ENCODE peak calls at places on chromosomes 5 and 9, in four cellular contexts. D is uterus, G is tibial nerve, O is HCT116. H is an unnamed sample.

GRCh38 chr9:134626576-134627416 is 14.8 kb upstream of the COL5A1 start:
- DNase-seq in D (peak; percentile 7), G (peak; percentile 9), O (no peak), H (no peak)

GRCh38 chr5:73812962-73813588 is 187.1 kb downstream of the ARHGEF28 start:
- DNase-seq in O (no peak), D (peak; percentile 26), G (no peak), H (peak; percentile 51)

GRCh38 chr5:80408976-80409926 is 1.4 kb downstream of the ZFYVE16 start:
- DNase-seq in O (no peak), G (no peak), D (no peak), H (no peak)

GRCh38 chr5:8456846-8457186 is 587.9 kb downstream of the MTRR start:
- DNase-seq in D (no peak), O (no peak), G (no peak), H (no peak)

GRCh38 chr9:70003786-70004185 is 39.9 kb upstream of the MAMDC2 start:
- DNase-seq in O (no peak), G (no peak), D (no peak), H (no peak)

GRCh38 chr5:6734243-6734695 is 21.0 kb downstream of the TENT4A start:
- DNase-seq in D (no peak), O (no peak), G (no peak), H (no peak)

GRCh38 chr5:156391139-156391538 is 64.2 kb downstream of the SGCD start:
- DNase-seq in O (no peak), D (no peak), G (no peak), H (peak; percentile 55)

GRCh38 chr9:12723409-12724028 is 30.3 kb downstream of the TYRP1 start:
- DNase-seq in D (no peak), G (no peak), O (peak; percentile 23), H (no peak)

GRCh38 chr9:128910906-128911305 is 9.9 kb upstream of the PHYHD1 start:
- DNase-seq in G (no peak), D (no peak), O (no peak), H (no peak)

GRCh38 chr5:36305571-36306326 is 4.0 kb upstream of the RANBP3L start:
- DNase-seq in O (peak; percentile 21), D (peak; percentile 48), G (no peak), H (no peak)

GRCh38 chr9:130905125-130905901 is 8.7 kb upstream of the QRFP start:
- DNase-seq in D (no peak), O (no peak), G (no peak), H (no peak)

GRCh38 chr5:116733995-116734716 is 159.5 kb upstream of the SEMA6A start:
- DNase-seq in G (no peak), D (no peak), O (no peak), H (no peak)

GRCh38 chr5:10018670-10019069 is 231.0 kb downstream of the ATPSCKMT start:
- DNase-seq in O (no peak), D (no peak), G (no peak), H (no peak)

GRCh38 chr5:107680099-107680498 is 9.4 kb upstream of the EFNA5 start:
- DNase-seq in G (no peak), D (no peak), O (no peak), H (no peak)

GRCh38 chr5:15236911-15237508 is 263.0 kb upstream of the FBXL7 start:
- DNase-seq in O (no peak), G (no peak), D (no peak), H (no peak)

GRCh38 chr5:138543730-138544104 is 681 bp upstream of the ETF1 start:
- DNase-seq in O (no peak), D (no peak), G (no peak), H (no peak)

GRCh38 chr9:5938449-5938848 is 47.8 kb downstream of the MLANA start:
- DNase-seq in O (no peak), G (no peak), D (no peak), H (no peak)

GRCh38 chr9:90801507-90802289 is at the start of gene SYK:
- DNase-seq in G (no peak), O (no peak), D (no peak), H (peak; percentile 50)

GRCh38 chr9:90802534-90802933 is 915 bp downstream of the SYK start:
- DNase-seq in O (no peak), G (no peak), D (no peak), H (no peak)

GRCh38 chr9:90805006-90805993 is 3.7 kb downstream of the SYK start:
- DNase-seq in G (no peak), D (no peak), O (no peak), H (no peak)

GRCh38 chr9:90801175-90801506 is 478 bp upstream of the SYK start:
- DNase-seq in G (no peak), O (no peak), D (no peak), H (no peak)

GRCh38 chr9:90803860-90804593 is 2.4 kb downstream of the SYK start:
- DNase-seq in D (no peak), G (no peak), O (no peak), H (no peak)
- H3K27me3 ChIP-seq in D (peaks cover 22% of the 10 kb centered on the region), G (peaks cover 14% of the 10 kb centered on the region), O (peaks cover 7% of the 10 kb centered on the region), H (no peaks in the 10 kb centered on the region)

GRCh38 chr5:115586525-115587146 is 15.6 kb downstream of the TICAM2 start:
- DNase-seq in O (no peak), G (no peak), D (no peak), H (no peak)
- TF ChIP-seq CTCF in O (no peak), G (peak; percentile 63), D (peak; percentile 54), H (peak; percentile 60)

DNA sequence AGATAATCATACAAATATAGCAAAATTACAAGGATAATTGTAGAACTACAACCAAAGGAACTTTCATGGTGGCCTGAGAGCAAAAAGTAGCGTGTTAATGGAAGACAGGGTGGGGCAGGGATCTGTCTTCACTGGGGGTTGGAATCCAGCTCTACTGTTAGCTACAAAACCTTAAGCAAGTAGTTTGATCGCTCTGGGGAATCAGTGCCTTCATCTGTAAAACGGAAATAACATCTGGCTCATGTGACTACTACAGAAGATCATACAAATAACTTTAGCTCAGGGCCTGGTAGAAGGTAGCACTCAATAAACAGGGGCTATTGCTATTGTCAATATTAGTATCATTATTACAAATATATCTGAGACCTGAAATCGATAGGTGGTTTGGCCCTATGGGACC is 40.4 kb downstream of the ZNF608 start:
- DNase-seq in D (no peak), O (no peak), G (no peak), H (no peak)
- H3K4me1 ChIP-seq in D (no peaks in the 10 kb centered on the region), O (no peaks in the 10 kb centered on the region), G (peaks cover 53% of the 10 kb centered on the region), H (peaks cover 58% of the 10 kb centered on the region)

GRCh38 chr5:1440098-1440493 is 5.1 kb downstream of the SLC6A3 start:
- DNase-seq in D (no peak), G (no peak), O (no peak), H (no peak)

GRCh38 chr5:1439388-1440097 is 5.7 kb downstream of the SLC6A3 start:
- DNase-seq in O (no peak), G (no peak), D (no peak), H (no peak)

GRCh38 chr5:1443145-1443543 is 2.1 kb downstream of the SLC6A3 start:
- DNase-seq in G (no peak), D (no peak), O (no peak), H (no peak)

GRCh38 chr5:1442222-1443144 is 2.8 kb downstream of the SLC6A3 start:
- DNase-seq in O (no peak), D (no peak), G (no peak), H (no peak)

DNA sequence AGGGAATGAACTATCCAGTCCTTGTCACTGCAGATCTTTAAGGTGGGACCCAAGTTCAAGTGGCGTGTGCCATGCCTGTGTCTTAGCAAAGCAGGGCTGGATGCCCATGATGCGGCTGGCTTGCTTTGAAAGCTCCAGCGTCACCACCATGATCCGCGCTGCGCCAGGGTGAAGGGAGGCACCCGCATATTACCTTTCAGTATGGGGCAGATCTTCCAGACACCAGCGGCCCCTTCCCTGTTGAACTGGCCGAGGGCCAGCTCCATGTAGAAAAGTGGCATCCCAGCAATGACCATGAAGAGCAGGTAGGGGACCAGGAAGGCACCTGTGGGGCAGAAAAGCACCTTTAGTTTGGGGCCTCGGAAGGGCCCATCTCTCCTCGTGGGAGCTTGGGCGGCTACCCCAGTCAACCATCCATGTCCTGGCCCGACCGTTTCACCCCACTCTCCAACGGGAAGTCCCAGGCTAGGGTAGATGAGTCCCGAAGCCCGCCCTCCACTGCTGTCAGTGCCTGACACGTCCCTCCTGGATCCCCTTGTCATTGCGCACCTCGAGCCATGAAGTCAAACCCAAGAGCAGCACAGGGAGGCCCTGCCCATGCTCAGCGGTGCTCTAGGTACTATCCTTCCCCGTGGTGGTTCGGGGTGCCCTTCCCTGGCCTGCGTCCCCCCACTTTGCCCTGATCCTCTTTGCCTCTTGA is 3.9 kb downstream of the SLC6A3 start:
- DNase-seq in G (no peak), O (no peak), D (no peak), H (no peak)
- H3K27me3 ChIP-seq in G (peaks cover 52% of the 10 kb centered on the region), O (no peaks in the 10 kb centered on the region), D (peaks cover 30% of the 10 kb centered on the region), H (no peaks in the 10 kb centered on the region)

DNA sequence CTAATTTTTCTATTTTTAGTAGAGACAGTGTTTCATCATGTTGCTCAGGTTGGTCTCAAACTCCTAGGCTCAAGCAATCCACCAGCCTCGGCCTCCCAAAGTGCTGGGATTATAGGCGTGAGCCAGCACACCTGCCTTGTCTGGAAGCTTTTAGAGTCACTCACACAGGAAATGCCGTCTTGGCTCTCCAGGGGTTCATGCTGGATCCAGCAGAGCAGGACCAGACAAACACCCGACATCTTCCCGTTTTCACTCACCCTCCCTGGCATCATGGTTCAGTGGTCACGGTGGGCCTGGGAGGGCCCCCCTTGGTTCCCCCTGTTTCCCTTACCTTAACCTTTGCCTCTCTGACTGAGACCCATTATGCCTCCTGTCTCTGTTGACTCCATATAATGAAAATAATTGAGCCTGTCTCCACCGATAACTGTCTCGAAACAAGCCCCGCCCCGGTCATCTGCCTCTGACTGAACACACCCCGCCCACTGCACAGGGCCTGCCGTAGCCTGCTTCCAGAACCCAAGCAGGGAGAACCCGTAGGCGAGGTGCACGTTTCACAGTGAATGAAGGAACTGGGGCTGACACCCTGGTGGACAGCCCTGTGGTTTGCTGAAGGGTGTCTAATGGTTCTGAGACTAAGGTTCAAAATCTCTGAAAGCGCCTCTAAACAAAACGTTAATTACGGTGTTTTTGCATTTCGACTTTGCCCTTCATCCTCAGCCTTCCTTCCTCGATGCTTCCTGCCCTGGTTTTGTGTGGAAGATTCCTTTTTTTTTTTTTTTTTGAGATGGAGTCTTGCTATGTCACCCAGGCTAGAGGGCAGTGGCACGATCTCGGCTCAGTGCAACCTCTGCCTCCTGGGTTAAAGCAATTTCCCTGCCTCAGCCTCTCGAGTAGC is 39.7 kb upstream of the SPRY4 start:
- DNase-seq in O (no peak), D (peak; percentile 46), G (peak; percentile 78), H (no peak)
- TF ChIP-seq CTCF in O (peak; percentile 18), D (no peak), G (no peak), H (no peak)